ENCODE peak calls at places on chromosomes 6 and 20, in five cellular contexts. One of them, this sample, is unnamed.

GRCh38 chr6:104887350-104887749 is 27.6 kb upstream of the HACE1 start:
- DNase-seq in GM23248: peak
- DNase-seq in fibroblast of lung: peak
- DNase-seq in HCT116: no peak
- DNase-seq in H9: no peak
- DNase-seq in this sample: peak

GRCh38 chr6:31837612-31838553 is 10.3 kb downstream of the HSPA1B start:
- DNase-seq in fibroblast of lung: no peak
- DNase-seq in GM23248: peak
- DNase-seq in H9: no peak
- DNase-seq in HCT116: no peak
- DNase-seq in this sample: no peak

GRCh38 chr6:41578714-41579610 is 32.8 kb downstream of the FOXP4 start:
- DNase-seq in H9: peak
- DNase-seq in GM23248: no peak
- DNase-seq in HCT116: no peak
- DNase-seq in fibroblast of lung: peak
- DNase-seq in this sample: no peak

GRCh38 chr20:31998246-31998645 is 12.0 kb upstream of the CCM2L start:
- DNase-seq in H9: no peak
- DNase-seq in HCT116: no peak
- DNase-seq in GM23248: no peak
- DNase-seq in fibroblast of lung: no peak
- DNase-seq in this sample: no peak

GRCh38 chr6:106825156-106825555 is 149.4 kb downstream of the CD24 start:
- DNase-seq in HCT116: no peak
- DNase-seq in fibroblast of lung: no peak
- DNase-seq in GM23248: no peak
- DNase-seq in H9: no peak
- DNase-seq in this sample: no peak

GRCh38 chr6:84892666-84893065 is 128.3 kb upstream of the TBX18 start:
- DNase-seq in H9: no peak
- DNase-seq in GM23248: peak
- DNase-seq in HCT116: no peak
- DNase-seq in fibroblast of lung: peak
- DNase-seq in this sample: no peak

GRCh38 chr6:130517444-130517931 is 151.7 kb downstream of the TMEM200A start:
- DNase-seq in HCT116: peak
- DNase-seq in fibroblast of lung: no peak
- DNase-seq in GM23248: peak
- DNase-seq in H9: no peak
- DNase-seq in this sample: no peak

GRCh38 chr6:113031591-113031990 is 684.5 kb downstream of the RFPL4B start:
- DNase-seq in fibroblast of lung: no peak
- DNase-seq in GM23248: peak
- DNase-seq in HCT116: no peak
- DNase-seq in H9: no peak
- DNase-seq in this sample: no peak

GRCh38 chr20:62044671-62045070 is 21.0 kb downstream of the TAF4 start:
- DNase-seq in H9: no peak
- DNase-seq in HCT116: no peak
- DNase-seq in GM23248: no peak
- DNase-seq in fibroblast of lung: no peak
- DNase-seq in this sample: no peak

GRCh38 chr6:69974193-69974592 is 107.8 kb downstream of the COL19A1 start:
- DNase-seq in GM23248: peak
- DNase-seq in fibroblast of lung: peak
- DNase-seq in HCT116: no peak
- DNase-seq in H9: no peak
- DNase-seq in this sample: no peak

GRCh38 chr6:40299666-40300065 is 287.5 kb downstream of the LRFN2 start:
- DNase-seq in HCT116: no peak
- DNase-seq in GM23248: no peak
- DNase-seq in fibroblast of lung: no peak
- DNase-seq in H9: no peak
- DNase-seq in this sample: no peak

GRCh38 chr6:35166160-35166919 is 25.2 kb upstream of the TCP11 start:
- DNase-seq in GM23248: no peak
- DNase-seq in fibroblast of lung: peak
- DNase-seq in H9: no peak
- DNase-seq in HCT116: no peak
- DNase-seq in this sample: no peak

GRCh38 chr6:7669742-7670141 is 56.2 kb upstream of the BMP6 start:
- DNase-seq in H9: no peak
- DNase-seq in GM23248: no peak
- DNase-seq in HCT116: no peak
- DNase-seq in fibroblast of lung: no peak
- DNase-seq in this sample: no peak

GRCh38 chr6:166625356-166625755 is 1.7 kb downstream of the RPS6KA2 start:
- DNase-seq in fibroblast of lung: peak
- DNase-seq in GM23248: peak
- DNase-seq in H9: no peak
- DNase-seq in HCT116: no peak
- DNase-seq in this sample: no peak

GRCh38 chr6:66970373-66970772 is 1263.3 kb upstream of the EYS start:
- DNase-seq in H9: no peak
- DNase-seq in fibroblast of lung: peak
- DNase-seq in HCT116: no peak
- DNase-seq in GM23248: no peak
- DNase-seq in this sample: no peak

GRCh38 chr6:11585426-11586016 is 48.0 kb downstream of the TMEM170B start:
- DNase-seq in H9: no peak
- DNase-seq in fibroblast of lung: peak
- DNase-seq in GM23248: peak
- DNase-seq in HCT116: peak
- DNase-seq in this sample: peak

GRCh38 chr20:45934587-45935415 is at the start of gene PCIF1:
- DNase-seq in HCT116: peak
- DNase-seq in GM23248: peak
- DNase-seq in H9: peak
- DNase-seq in fibroblast of lung: peak
- DNase-seq in this sample: peak

GRCh38 chr6:83592770-83593394 is 80.5 kb downstream of the PRSS35 start:
- DNase-seq in H9: peak
- DNase-seq in GM23248: peak
- DNase-seq in fibroblast of lung: peak
- DNase-seq in HCT116: peak
- DNase-seq in this sample: peak
- H2AFZ ChIP-seq in H9: no peak
- H2AFZ ChIP-seq in GM23248: no peak
- H2AFZ ChIP-seq in fibroblast of lung: no peak
- H2AFZ ChIP-seq in HCT116: no peak
- H2AFZ ChIP-seq in this sample: no peak

DNA sequence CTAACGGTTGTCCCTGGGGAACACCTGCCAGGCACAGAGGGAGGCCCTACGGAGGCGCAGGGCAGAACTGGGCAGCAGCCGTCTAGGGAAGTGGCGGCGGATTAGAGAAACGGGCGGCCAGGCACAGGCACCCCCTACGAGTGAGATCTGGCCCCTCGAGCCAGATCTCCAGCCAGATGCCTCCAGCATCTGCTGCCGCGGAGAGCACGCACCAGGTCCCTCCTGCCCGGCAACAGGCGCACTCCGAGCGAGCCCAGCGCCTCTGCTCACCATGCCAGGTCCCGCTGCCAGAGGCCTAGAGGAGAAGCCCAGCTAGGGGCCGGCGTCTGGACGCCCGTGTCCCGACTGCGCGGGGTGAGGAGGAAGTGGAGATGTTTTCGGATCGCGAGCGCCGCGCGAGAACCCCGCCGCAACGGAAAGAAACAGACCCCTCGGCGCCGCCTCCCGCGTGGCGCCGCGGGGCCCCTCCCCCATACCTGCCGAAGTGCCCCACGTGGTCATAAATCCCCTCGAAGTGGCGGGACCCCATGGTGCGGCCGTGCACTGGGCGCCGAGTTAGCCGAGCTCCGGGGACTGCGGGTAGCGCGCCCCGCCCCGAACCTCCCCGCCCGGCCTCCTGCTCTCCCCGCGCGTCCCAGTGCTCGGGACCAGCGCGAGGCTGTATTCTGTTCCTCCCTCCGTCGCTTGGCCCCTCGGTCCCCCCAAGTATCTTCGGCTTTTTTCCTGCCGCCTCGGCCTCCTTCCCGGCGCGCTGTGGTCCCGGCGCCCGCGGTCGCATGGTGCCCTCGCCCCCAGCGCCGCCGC is at the start of gene SLC22A16:
- DNase-seq in fibroblast of lung: peak
- DNase-seq in HCT116: no peak
- DNase-seq in H9: no peak
- DNase-seq in GM23248: peak
- DNase-seq in this sample: no peak
- H3K4me2 ChIP-seq in fibroblast of lung: peak
- H3K4me2 ChIP-seq in HCT116: no peak
- H3K4me2 ChIP-seq in H9: no peak
- H3K4me2 ChIP-seq in GM23248: peak
- H3K4me2 ChIP-seq in this sample: no peak

GRCh38 chr6:137938770-137939379 is 71.8 kb downstream of the TNFAIP3 start:
- DNase-seq in H9: no peak
- DNase-seq in HCT116: no peak
- DNase-seq in GM23248: no peak
- DNase-seq in fibroblast of lung: no peak
- DNase-seq in this sample: no peak
- H2AFZ ChIP-seq in H9: no peak
- H2AFZ ChIP-seq in HCT116: no peak
- H2AFZ ChIP-seq in GM23248: no peak
- H2AFZ ChIP-seq in fibroblast of lung: no peak
- H2AFZ ChIP-seq in this sample: no peak

DNA sequence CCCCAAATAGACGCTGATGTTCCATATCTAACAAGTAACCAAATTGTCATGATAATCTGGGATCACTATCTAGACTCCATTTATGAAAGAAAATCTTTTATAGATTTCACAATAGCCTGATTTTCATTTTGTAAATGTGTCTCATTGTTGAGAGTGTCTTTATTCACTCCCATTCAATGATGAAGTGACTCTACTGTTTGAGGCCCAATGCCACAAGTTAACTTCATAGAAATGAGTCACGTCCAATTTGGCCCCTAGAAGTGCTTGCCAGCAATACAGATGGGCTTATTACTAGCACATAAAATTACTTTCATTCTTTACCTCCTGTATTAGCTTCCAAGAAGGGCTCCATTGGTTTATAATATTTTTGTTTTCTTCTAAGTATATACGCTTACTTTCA is 6.3 kb downstream of the IPCEF1 start:
- DNase-seq in fibroblast of lung: peak
- DNase-seq in GM23248: peak
- DNase-seq in HCT116: no peak
- DNase-seq in H9: no peak
- DNase-seq in this sample: no peak
- H3K4me2 ChIP-seq in fibroblast of lung: no peak
- H3K4me2 ChIP-seq in GM23248: no peak
- H3K4me2 ChIP-seq in HCT116: no peak
- H3K4me2 ChIP-seq in H9: no peak
- H3K4me2 ChIP-seq in this sample: no peak

GRCh38 chr20:39916236-39916635 is 772.8 kb downstream of the MAFB start:
- DNase-seq in HCT116: no peak
- DNase-seq in H9: no peak
- DNase-seq in fibroblast of lung: no peak
- DNase-seq in GM23248: no peak
- DNase-seq in this sample: no peak
- H2AFZ ChIP-seq in HCT116: no peak
- H2AFZ ChIP-seq in H9: no peak
- H2AFZ ChIP-seq in fibroblast of lung: no peak
- H2AFZ ChIP-seq in GM23248: no peak
- H2AFZ ChIP-seq in this sample: no peak

GRCh38 chr6:135557582-135557981 is 60.0 kb upstream of the AHI1 start:
- DNase-seq in H9: no peak
- DNase-seq in GM23248: no peak
- DNase-seq in fibroblast of lung: no peak
- DNase-seq in HCT116: no peak
- DNase-seq in this sample: no peak

DNA sequence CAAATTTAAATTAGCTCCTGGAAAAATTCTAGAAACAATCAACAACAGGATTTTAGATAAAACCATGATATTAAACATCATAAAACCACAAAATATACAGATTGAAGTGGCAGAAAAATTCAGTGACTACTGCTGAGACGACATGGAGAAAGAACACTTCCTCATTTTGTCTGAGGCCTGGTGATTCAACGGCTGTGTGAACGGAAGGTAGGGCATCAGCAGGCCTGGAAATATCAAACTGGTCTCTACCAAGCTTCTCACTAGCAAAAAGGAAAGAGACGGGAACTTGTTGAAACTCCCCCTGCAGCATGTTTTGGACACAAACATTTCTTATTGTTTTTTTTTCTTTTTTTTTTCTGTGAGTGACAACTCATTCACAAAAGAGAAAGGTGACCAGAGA is 58.0 kb upstream of the AHI1 start:
- DNase-seq in HCT116: no peak
- DNase-seq in fibroblast of lung: no peak
- DNase-seq in GM23248: no peak
- DNase-seq in H9: no peak
- DNase-seq in this sample: peak
- H3K4me2 ChIP-seq in HCT116: no peak
- H3K4me2 ChIP-seq in fibroblast of lung: no peak
- H3K4me2 ChIP-seq in GM23248: no peak
- H3K4me2 ChIP-seq in H9: no peak
- H3K4me2 ChIP-seq in this sample: no peak

GRCh38 chr20:64189530-64189966 is 25.3 kb downstream of the MYT1 start:
- DNase-seq in H9: no peak
- DNase-seq in GM23248: no peak
- DNase-seq in fibroblast of lung: no peak
- DNase-seq in HCT116: no peak
- DNase-seq in this sample: no peak

GRCh38 chr20:64193058-64193457 is 28.8 kb downstream of the MYT1 start:
- DNase-seq in HCT116: no peak
- DNase-seq in H9: no peak
- DNase-seq in GM23248: no peak
- DNase-seq in fibroblast of lung: no peak
- DNase-seq in this sample: no peak

GRCh38 chr20:64192406-64192805 is 28.2 kb downstream of the MYT1 start:
- DNase-seq in HCT116: no peak
- DNase-seq in H9: peak
- DNase-seq in fibroblast of lung: no peak
- DNase-seq in GM23248: no peak
- DNase-seq in this sample: no peak

GRCh38 chr20:64189986-64190385 is 25.7 kb downstream of the MYT1 start:
- DNase-seq in fibroblast of lung: no peak
- DNase-seq in HCT116: no peak
- DNase-seq in GM23248: no peak
- DNase-seq in H9: no peak
- DNase-seq in this sample: no peak

GRCh38 chr20:64191002-64191401 is 26.8 kb downstream of the MYT1 start:
- DNase-seq in H9: no peak
- DNase-seq in fibroblast of lung: no peak
- DNase-seq in GM23248: no peak
- DNase-seq in HCT116: no peak
- DNase-seq in this sample: no peak
- H2AFZ ChIP-seq in H9: no peak
- H2AFZ ChIP-seq in fibroblast of lung: no peak
- H2AFZ ChIP-seq in GM23248: no peak
- H2AFZ ChIP-seq in HCT116: no peak
- H2AFZ ChIP-seq in this sample: no peak

This sample was measured in Karpas-422.